ENCODE peak calls at places on chromosome 19, in nine cellular contexts. Y is psoas muscle, K is AG09309, J is sigmoid colon, A is fibroblast of lung, W is astrocyte of the spinal cord, Q is right atrium auricular region, G is breast epithelium, T is uterus. L is an unnamed sample.

GRCh38 chr19:19068659-19069509 is 5.1 kb downstream of the SLC25A42 start:
- DNase-seq in Y (no peak), K (no peak), J (no peak), A (no peak), W (no peak), Q (no peak), G (no peak), T (no peak), L (no peak)

GRCh38 chr19:17830567-17831418 is 9.5 kb upstream of the INSL3 start:
- DNase-seq in Y (peak), K (no peak), J (peak), A (peak), W (peak), Q (no peak), G (no peak), T (peak), L (peak)

GRCh38 chr19:58538257-58539168 is 5.4 kb upstream of the TRIM28 start:
- DNase-seq in Y (no peak), K (no peak), J (peak), A (no peak), W (no peak), Q (no peak), G (no peak), T (no peak), L (no peak)

GRCh38 chr19:16520986-16521624 is 21.1 kb downstream of the CHERP start:
- DNase-seq in Y (no peak), K (no peak), J (no peak), A (no peak), W (no peak), Q (no peak), G (no peak), T (no peak), L (peak)

GRCh38 chr19:51567583-51567982 is 3.5 kb upstream of the ZNF175 start:
- DNase-seq in Y (no peak), K (no peak), J (no peak), A (no peak), W (no peak), Q (no peak), G (no peak), T (no peak), L (no peak)

GRCh38 chr19:46903458-46903857 is 42.7 kb downstream of the ARHGAP35 start:
- DNase-seq in Y (no peak), K (no peak), J (no peak), A (no peak), W (no peak), Q (no peak), G (no peak), T (no peak), L (no peak)

GRCh38 chr19:2050349-2050990 is 574 bp downstream of the MKNK2 start:
- DNase-seq in Y (peak), K (no peak), J (no peak), A (no peak), W (no peak), Q (no peak), G (no peak), T (no peak), L (no peak)

GRCh38 chr19:4120933-4121612 is 2.8 kb downstream of the MAP2K2 start:
- DNase-seq in Y (no peak), K (no peak), J (no peak), A (no peak), W (no peak), Q (no peak), G (no peak), T (no peak), L (no peak)

GRCh38 chr19:53809518-53810186 is 14.5 kb downstream of the NLRP12 start:
- DNase-seq in Y (no peak), K (no peak), J (no peak), A (no peak), W (no peak), Q (no peak), G (no peak), T (no peak), L (no peak)

GRCh38 chr19:47404334-47405196 is 14.8 kb downstream of the MEIS3 start:
- DNase-seq in Y (no peak), K (no peak), J (no peak), A (no peak), W (no peak), Q (no peak), G (no peak), T (no peak), L (no peak)

GRCh38 chr19:35063940-35064818 is 22.7 kb downstream of the HPN start:
- DNase-seq in Y (no peak), K (peak), J (no peak), A (peak), W (peak), Q (no peak), G (no peak), T (no peak), L (no peak)

GRCh38 chr19:728011-728410 is 19.3 kb downstream of the PALM start:
- DNase-seq in Y (peak), K (no peak), J (no peak), A (no peak), W (no peak), Q (peak), G (no peak), T (peak), L (no peak)

GRCh38 chr19:47713046-47714021 is at the start of gene EHD2:
- DNase-seq in Y (peak), K (no peak), J (peak), A (peak), W (peak), Q (peak), G (peak), T (peak), L (no peak)

GRCh38 chr19:5560156-5560555 is 7.6 kb downstream of the TINCR start:
- DNase-seq in Y (no peak), K (no peak), J (no peak), A (no peak), W (no peak), Q (no peak), G (no peak), T (no peak), L (no peak)

GRCh38 chr19:48724796-48725753 is 5.5 kb upstream of the MAMSTR start:
- DNase-seq in Y (no peak), K (no peak), J (peak), A (peak), W (peak), Q (peak), G (no peak), T (peak), L (no peak)

GRCh38 chr19:15231256-15231655 is 992 bp downstream of the EPHX3 start:
- DNase-seq in Y (no peak), K (no peak), J (no peak), A (no peak), W (no peak), Q (no peak), G (no peak), T (no peak), L (no peak)

GRCh38 chr19:13033819-13034611 is 38.7 kb downstream of the NFIX start:
- DNase-seq in Y (peak), K (no peak), J (peak), A (peak), W (peak), Q (peak), G (peak), T (peak), L (no peak)

GRCh38 chr19:51116736-51117135 is 8.0 kb upstream of the SIGLEC9 start:
- DNase-seq in Y (no peak), K (no peak), J (no peak), A (no peak), W (no peak), Q (no peak), G (no peak), T (no peak), L (no peak)

GRCh38 chr19:12778020-12778904 is 2.9 kb upstream of the HOOK2 start:
- DNase-seq in Y (peak), K (no peak), J (peak), A (peak), W (peak), Q (peak), G (peak), T (peak), L (no peak)

GRCh38 chr19:6103217-6103644 is 7.1 kb downstream of the RFX2 start:
- DNase-seq in Y (peak), K (peak), J (peak), A (peak), W (peak), Q (peak), G (peak), T (peak), L (peak)

GRCh38 chr19:7831452-7831851 is 1.4 kb downstream of the EVI5L start:
- DNase-seq in Y (no peak), K (no peak), J (no peak), A (peak), W (no peak), Q (no peak), G (no peak), T (no peak), L (no peak)

GRCh38 chr19:39497850-39498261 is 891 bp upstream of the DLL3 start:
- DNase-seq in Y (no peak), K (no peak), J (no peak), A (peak), W (peak), Q (no peak), G (no peak), T (no peak), L (no peak)

GRCh38 chr19:19214892-19215291 is 3.1 kb downstream of the NCAN start:
- DNase-seq in Y (no peak), K (no peak), J (no peak), A (peak), W (peak), Q (no peak), G (no peak), T (no peak), L (no peak)

GRCh38 chr19:14218615-14219330 is 12.8 kb upstream of the ADGRL1 start:
- DNase-seq in Y (no peak), K (no peak), J (no peak), A (no peak), W (no peak), Q (no peak), G (no peak), T (no peak), L (no peak)

GRCh38 chr19:4200940-4201542 is 18.6 kb downstream of the ANKRD24 start:
- DNase-seq in Y (no peak), K (no peak), J (no peak), A (no peak), W (no peak), Q (no peak), G (no peak), T (no peak), L (no peak)

GRCh38 chr19:43316591-43317319 is 36.7 kb upstream of the CD177 start:
- DNase-seq in Y (no peak), K (no peak), J (no peak), A (peak), W (no peak), Q (no peak), G (no peak), T (no peak), L (no peak)

GRCh38 chr19:1483067-1483978 is 4.3 kb upstream of the C19orf25 start:
- DNase-seq in Y (peak), K (no peak), J (no peak), A (no peak), W (no peak), Q (no peak), G (no peak), T (no peak), L (no peak)

GRCh38 chr19:47267350-47267759 is 7.3 kb upstream of the INAFM1 start:
- DNase-seq in Y (peak), K (no peak), J (no peak), A (no peak), W (no peak), Q (no peak), G (no peak), T (no peak), L (no peak)

GRCh38 chr19:13289295-13289694 is 139.1 kb downstream of the IER2 start:
- DNase-seq in Y (no peak), K (no peak), J (no peak), A (no peak), W (no peak), Q (no peak), G (no peak), T (no peak), L (no peak)

GRCh38 chr19:45821103-45821521 is 6.0 kb upstream of the RSPH6A start:
- DNase-seq in Y (no peak), K (no peak), J (no peak), A (no peak), W (no peak), Q (no peak), G (no peak), T (no peak), L (no peak)

GRCh38 chr19:45821570-45821969 is 6.5 kb upstream of the RSPH6A start:
- DNase-seq in Y (no peak), K (no peak), J (no peak), A (no peak), W (no peak), Q (no peak), G (no peak), T (no peak), L (no peak)

GRCh38 chr19:45820413-45821102 is 5.5 kb upstream of the RSPH6A start:
- DNase-seq in Y (no peak), K (no peak), J (no peak), A (no peak), W (no peak), Q (no peak), G (no peak), T (no peak), L (no peak)

GRCh38 chr19:45817725-45818301 is 2.7 kb upstream of the RSPH6A start:
- DNase-seq in Y (no peak), K (no peak), J (no peak), A (no peak), W (no peak), Q (no peak), G (peak), T (no peak), L (no peak)

GRCh38 chr19:45819769-45820168 is 4.7 kb upstream of the RSPH6A start:
- DNase-seq in Y (no peak), K (no peak), J (no peak), A (no peak), W (no peak), Q (no peak), G (no peak), T (no peak), L (no peak)
- H3K4me3 ChIP-seq in Y (no peak), K (no peak), J (no peak), A (no peak), W (no peak), Q (no peak), G (no peak), T (no peak), L (no peak)

GRCh38 chr19:52748336-52748950 is 13.6 kb upstream of the ZNF611 start:
- DNase-seq in Y (peak), K (no peak), J (no peak), A (peak), W (peak), Q (peak), G (no peak), T (peak), L (no peak)
- TF ChIP-seq CTCF in Y (peak), K (peak), J (peak), A (peak), W (no peak), Q (peak), G (peak), T (peak), L (peak)

GRCh38 chr19:41551711-41552110 is 24.3 kb upstream of the CEACAM21 start:
- DNase-seq in Y (no peak), K (no peak), J (no peak), A (no peak), W (no peak), Q (no peak), G (no peak), T (no peak), L (no peak)
- H3K4me3 ChIP-seq in Y (no peak), K (no peak), J (no peak), A (no peak), W (no peak), Q (no peak), G (no peak), T (no peak), L (no peak)

GRCh38 chr19:45402469-45403070 is 2.3 kb downstream of the PPP1R13L start:
- DNase-seq in Y (no peak), K (no peak), J (peak), A (peak), W (no peak), Q (peak), G (peak), T (no peak), L (peak)
- TF ChIP-seq CTCF in Y (peak), K (peak), J (no peak), A (no peak), W (peak), Q (peak), G (peak), T (no peak), L (peak)